ENCODE peak calls at places on chromosomes 3 and 15, in eight cellular contexts. V, M, D, B, W, J, P and Y are unnamed samples. For H3K36me3, the result is how much of the 10 kb centered on the place peaks cover.

GRCh38 chr15:85730001-85730820 is 64.5 kb downstream of the KLHL25 start:
- DNase-seq in V (no peak), M (no peak), D (no peak), B (peak), W (peak), J (peak), P (no peak), Y (no peak)

GRCh38 chr15:91135201-91136130 is 35.4 kb downstream of the SV2B start:
- DNase-seq in V (no peak), M (no peak), D (no peak), B (no peak), W (no peak), J (no peak), P (no peak), Y (no peak)

GRCh38 chr3:136194409-136195257 is 1.5 kb downstream of the MSL2 start:
- DNase-seq in V (no peak), M (no peak), D (peak), B (no peak), W (no peak), J (peak), P (no peak), Y (peak)

GRCh38 chr3:57985176-57985976 is 22.8 kb upstream of the FLNB start:
- DNase-seq in V (no peak), M (no peak), D (no peak), B (no peak), W (peak), J (no peak), P (no peak), Y (no peak)

GRCh38 chr15:58479941-58480340 is 48.1 kb downstream of the LIPC start:
- DNase-seq in V (no peak), M (no peak), D (no peak), B (no peak), W (no peak), J (no peak), P (no peak), Y (no peak)

GRCh38 chr3:60178931-60179653 is 1072.2 kb downstream of the FHIT start:
- DNase-seq in V (no peak), M (no peak), D (no peak), B (no peak), W (no peak), J (peak), P (no peak), Y (no peak)

GRCh38 chr3:64859625-64860590 is 172.1 kb upstream of the ADAMTS9 start:
- DNase-seq in V (no peak), M (no peak), D (no peak), B (no peak), W (no peak), J (no peak), P (no peak), Y (no peak)

GRCh38 chr3:47143068-47143467 is 20.8 kb downstream of the SETD2 start:
- DNase-seq in V (no peak), M (no peak), D (no peak), B (no peak), W (no peak), J (no peak), P (no peak), Y (no peak)

GRCh38 chr3:53836084-53836872 is 9.9 kb downstream of the CHDH start:
- DNase-seq in V (no peak), M (no peak), D (no peak), B (no peak), W (no peak), J (no peak), P (no peak), Y (no peak)

GRCh38 chr15:72203507-72203837 is 5.9 kb upstream of the GRAMD2A start:
- DNase-seq in V (no peak), M (no peak), D (peak), B (peak), W (no peak), J (peak), P (peak), Y (peak)

GRCh38 chr15:57335326-57336118 is 40.8 kb upstream of the CGNL1 start:
- DNase-seq in V (no peak), M (no peak), D (no peak), B (no peak), W (peak), J (no peak), P (no peak), Y (no peak)

GRCh38 chr3:108437439-108437838 is 73.0 kb downstream of the MYH15 start:
- DNase-seq in V (no peak), M (no peak), D (no peak), B (no peak), W (peak), J (no peak), P (no peak), Y (no peak)

GRCh38 chr15:73876779-73877178 is 3.4 kb downstream of the TBC1D21 start:
- DNase-seq in V (no peak), M (peak), D (no peak), B (no peak), W (no peak), J (no peak), P (no peak), Y (no peak)

GRCh38 chr15:50774450-50774849 is 8.9 kb upstream of the SPPL2A start:
- DNase-seq in V (no peak), M (no peak), D (peak), B (no peak), W (no peak), J (no peak), P (no peak), Y (no peak)

GRCh38 chr15:70374096-70374495 is 276.4 kb upstream of the TLE3 start:
- DNase-seq in V (no peak), M (no peak), D (no peak), B (no peak), W (no peak), J (no peak), P (no peak), Y (no peak)

GRCh38 chr3:15324335-15324734 is 8.1 kb downstream of the SH3BP5 start:
- DNase-seq in V (peak), M (no peak), D (no peak), B (peak), W (no peak), J (no peak), P (no peak), Y (no peak)

GRCh38 chr3:39848365-39848764 is 39.0 kb downstream of the MYRIP start:
- DNase-seq in V (no peak), M (no peak), D (no peak), B (no peak), W (no peak), J (no peak), P (no peak), Y (no peak)

DNA sequence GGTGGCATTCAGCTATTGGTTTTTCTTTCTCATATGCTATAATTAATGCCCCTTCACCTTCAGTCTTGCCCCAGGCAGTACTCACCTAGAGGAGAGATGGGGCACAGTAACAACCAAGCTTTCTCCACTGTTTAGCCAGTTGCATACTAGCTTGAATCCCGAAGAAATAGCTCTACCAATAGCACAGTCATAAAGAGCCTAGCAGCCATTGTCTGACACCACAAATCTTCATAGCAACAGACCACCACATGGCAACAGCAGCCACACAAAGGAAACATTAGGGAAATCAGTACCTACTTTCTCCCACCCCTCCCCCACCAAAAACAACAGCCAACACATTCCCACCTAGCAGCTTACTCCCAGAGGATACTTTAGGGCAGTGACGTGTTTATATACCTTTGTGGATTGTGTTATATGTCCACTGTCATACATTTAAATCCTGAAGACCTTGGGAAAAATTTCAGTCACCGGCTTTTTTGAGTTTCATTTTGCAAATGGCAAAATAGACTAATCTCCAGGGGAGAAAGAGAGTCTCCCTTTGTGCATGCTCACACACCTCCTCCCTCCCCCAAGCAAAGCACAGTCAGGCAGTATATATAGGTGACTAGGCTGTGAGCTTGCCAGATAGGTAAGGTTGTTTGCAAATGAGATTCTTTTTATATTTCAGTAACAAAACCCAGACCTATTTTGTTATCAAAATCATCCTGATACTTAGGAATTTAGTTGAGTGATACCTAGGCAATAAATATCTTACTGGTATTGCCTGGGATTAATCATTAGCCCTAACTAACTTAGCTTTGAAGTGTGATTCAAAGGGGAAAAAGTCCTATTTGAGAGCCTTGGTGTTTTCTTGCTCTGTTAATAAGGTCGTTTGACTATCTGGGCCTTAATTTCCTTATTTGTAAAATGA is 140.6 kb downstream of the RBPMS2 start:
- DNase-seq in V (no peak), M (no peak), D (no peak), B (peak), W (no peak), J (no peak), P (no peak), Y (no peak)
- H3K4me3 ChIP-seq in V (no peak), M (no peak), D (no peak), B (no peak), W (no peak), J (no peak), P (no peak), Y (no peak)

DNA sequence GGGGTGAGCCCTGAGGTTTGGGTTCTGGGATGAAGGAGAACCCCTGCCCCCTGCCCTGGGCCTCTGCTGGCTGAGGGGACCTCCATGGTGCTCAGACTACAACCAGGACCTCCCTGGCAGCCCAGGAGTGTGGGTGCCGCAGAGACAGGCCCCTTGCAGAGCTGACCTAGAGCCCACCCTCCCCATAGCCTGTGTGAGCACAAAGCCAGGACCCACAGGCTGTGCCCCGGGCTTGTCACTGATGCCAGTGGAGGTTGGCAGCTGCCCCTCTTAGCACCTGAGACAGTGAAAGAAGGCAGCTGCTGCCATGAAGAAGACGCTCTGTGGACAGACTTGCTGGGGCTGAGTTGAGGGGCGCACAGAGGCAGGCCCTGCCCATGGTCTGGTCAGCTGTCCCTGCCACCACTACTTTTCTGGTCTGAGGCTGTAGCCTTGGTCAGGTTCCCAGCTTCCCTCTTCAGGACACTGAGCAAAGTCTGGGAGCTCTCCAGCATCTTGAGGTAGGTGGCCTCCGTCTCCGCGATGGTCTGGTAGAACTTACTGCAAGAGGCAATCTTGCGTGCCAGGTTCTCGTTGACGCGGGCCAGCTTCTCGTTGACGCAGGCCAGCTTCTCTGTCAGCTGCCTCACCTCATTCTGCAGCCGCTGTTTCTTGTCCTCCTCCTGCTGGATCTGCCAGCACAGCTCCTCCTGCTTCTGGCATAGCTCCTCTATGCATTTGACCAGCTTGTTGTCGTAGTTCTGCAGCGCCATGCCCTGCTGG is 23.0 kb downstream of the USP4 start:
- DNase-seq in V (no peak), M (no peak), D (no peak), B (no peak), W (no peak), J (no peak), P (no peak), Y (no peak)
- H3K36me3 ChIP-seq in V (under half), M (under half), D (under half), B (half or more), W (under half), J (under half), P (half or more), Y (under half)

GRCh38 chr3:11846281-11847034 is at the start of gene TAMM41:
- DNase-seq in V (peak), M (peak), D (peak), B (peak), W (peak), J (peak), P (peak), Y (peak)

GRCh38 chr3:11847035-11847394 is 330 bp upstream of the TAMM41 start:
- DNase-seq in V (no peak), M (no peak), D (no peak), B (no peak), W (no peak), J (no peak), P (no peak), Y (no peak)

GRCh38 chr3:11847607-11848006 is 922 bp upstream of the TAMM41 start:
- DNase-seq in V (no peak), M (peak), D (no peak), B (no peak), W (peak), J (no peak), P (no peak), Y (no peak)

GRCh38 chr3:11844891-11845290 is 1.8 kb downstream of the TAMM41 start:
- DNase-seq in V (no peak), M (no peak), D (no peak), B (no peak), W (no peak), J (no peak), P (no peak), Y (no peak)

GRCh38 chr3:11845661-11846060 is 1.0 kb downstream of the TAMM41 start:
- DNase-seq in V (no peak), M (no peak), D (no peak), B (no peak), W (peak), J (no peak), P (no peak), Y (no peak)
- H3K4me3 ChIP-seq in V (peak), M (peak), D (peak), B (peak), W (peak), J (peak), P (peak), Y (peak)

GRCh38 chr15:81752974-81753373 is 292.8 kb downstream of the MEX3B start:
- DNase-seq in V (no peak), M (no peak), D (no peak), B (no peak), W (no peak), J (peak), P (no peak), Y (no peak)
- H3K36me3 ChIP-seq in V (under half), M (under half), D (under half), B (under half), W (under half), J (under half), P (under half), Y (under half)

DNA sequence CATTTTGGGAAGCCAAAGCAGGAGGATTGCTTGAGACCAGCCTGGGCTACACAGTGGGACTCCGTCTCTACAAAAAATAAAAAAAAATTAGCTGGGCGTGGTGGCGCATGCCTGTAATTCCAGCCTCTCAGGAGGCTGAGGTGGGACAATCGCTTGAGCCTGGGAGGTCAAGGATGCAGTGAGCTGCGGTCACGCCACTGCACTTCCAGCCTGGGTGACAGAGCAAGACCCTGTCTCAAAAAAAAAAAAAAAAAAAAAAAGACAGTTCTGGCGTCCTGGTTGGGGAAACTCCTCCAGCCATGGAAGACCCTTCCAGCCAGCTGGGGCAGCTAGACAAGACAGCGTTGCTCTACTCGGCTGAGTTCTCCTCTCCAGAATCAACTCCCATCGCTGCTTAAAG is 36.5 kb downstream of the CPN2 start:
- DNase-seq in V (peak), M (no peak), D (no peak), B (no peak), W (no peak), J (no peak), P (no peak), Y (no peak)
- H3K4me3 ChIP-seq in V (no peak), M (no peak), D (peak), B (no peak), W (peak), J (no peak), P (no peak), Y (no peak)